ENCODE peak calls at places on chromosomes 12 and 14, in ten cellular contexts. One of them, this sample, is unnamed.

GRCh38 chr12:67774983-67775587 is 126.5 kb downstream of the DYRK2 start:
- DNase-seq in gastrocnemius medialis: no peak
- DNase-seq in brain microvascular endothelial cell: no peak
- DNase-seq in aorta: no peak
- DNase-seq in upper lobe of right lung: no peak
- DNase-seq in tibial artery: no peak
- DNase-seq in OCI-LY7: no peak
- DNase-seq in colonic mucosa: no peak
- DNase-seq in heart left ventricle: no peak
- DNase-seq in sigmoid colon: no peak
- DNase-seq in this sample: no peak

GRCh38 chr12:111964935-111965334 is 48.0 kb downstream of the TMEM116 start:
- DNase-seq in aorta: no peak
- DNase-seq in upper lobe of right lung: no peak
- DNase-seq in OCI-LY7: no peak
- DNase-seq in heart left ventricle: no peak
- DNase-seq in sigmoid colon: no peak
- DNase-seq in brain microvascular endothelial cell: no peak
- DNase-seq in colonic mucosa: no peak
- DNase-seq in tibial artery: no peak
- DNase-seq in gastrocnemius medialis: no peak
- DNase-seq in this sample: no peak

GRCh38 chr12:42469355-42470006 is 120.1 kb downstream of the PRICKLE1 start:
- DNase-seq in tibial artery: no peak
- DNase-seq in heart left ventricle: no peak
- DNase-seq in upper lobe of right lung: no peak
- DNase-seq in OCI-LY7: peak
- DNase-seq in colonic mucosa: no peak
- DNase-seq in gastrocnemius medialis: no peak
- DNase-seq in sigmoid colon: no peak
- DNase-seq in brain microvascular endothelial cell: no peak
- DNase-seq in aorta: no peak
- DNase-seq in this sample: no peak

GRCh38 chr14:55697358-55697985 is 117.5 kb downstream of the KTN1 start:
- DNase-seq in OCI-LY7: no peak
- DNase-seq in tibial artery: no peak
- DNase-seq in sigmoid colon: no peak
- DNase-seq in gastrocnemius medialis: no peak
- DNase-seq in upper lobe of right lung: no peak
- DNase-seq in colonic mucosa: peak
- DNase-seq in brain microvascular endothelial cell: no peak
- DNase-seq in heart left ventricle: no peak
- DNase-seq in aorta: no peak
- DNase-seq in this sample: no peak

GRCh38 chr12:105761075-105761474 is 377.7 kb downstream of the NUAK1 start:
- DNase-seq in colonic mucosa: no peak
- DNase-seq in OCI-LY7: no peak
- DNase-seq in upper lobe of right lung: no peak
- DNase-seq in gastrocnemius medialis: no peak
- DNase-seq in tibial artery: no peak
- DNase-seq in aorta: no peak
- DNase-seq in heart left ventricle: no peak
- DNase-seq in brain microvascular endothelial cell: no peak
- DNase-seq in sigmoid colon: no peak
- DNase-seq in this sample: no peak

GRCh38 chr14:37198273-37198598 is 499 bp downstream of the MIPOL1 start:
- DNase-seq in OCI-LY7: no peak
- DNase-seq in upper lobe of right lung: no peak
- DNase-seq in heart left ventricle: no peak
- DNase-seq in tibial artery: no peak
- DNase-seq in brain microvascular endothelial cell: no peak
- DNase-seq in colonic mucosa: no peak
- DNase-seq in aorta: no peak
- DNase-seq in sigmoid colon: no peak
- DNase-seq in gastrocnemius medialis: no peak
- DNase-seq in this sample: no peak

GRCh38 chr12:6095269-6095668 is 29.2 kb downstream of the VWF start:
- DNase-seq in gastrocnemius medialis: no peak
- DNase-seq in sigmoid colon: no peak
- DNase-seq in OCI-LY7: no peak
- DNase-seq in heart left ventricle: no peak
- DNase-seq in tibial artery: no peak
- DNase-seq in upper lobe of right lung: no peak
- DNase-seq in brain microvascular endothelial cell: no peak
- DNase-seq in aorta: no peak
- DNase-seq in colonic mucosa: no peak
- DNase-seq in this sample: no peak

GRCh38 chr14:45085004-45085403 is 1.1 kb downstream of the PRPF39 start:
- DNase-seq in upper lobe of right lung: no peak
- DNase-seq in gastrocnemius medialis: no peak
- DNase-seq in tibial artery: no peak
- DNase-seq in brain microvascular endothelial cell: no peak
- DNase-seq in colonic mucosa: no peak
- DNase-seq in heart left ventricle: no peak
- DNase-seq in OCI-LY7: peak
- DNase-seq in aorta: no peak
- DNase-seq in sigmoid colon: no peak
- DNase-seq in this sample: no peak

GRCh38 chr14:97021571-97022171 is 224.5 kb downstream of the VRK1 start:
- DNase-seq in aorta: no peak
- DNase-seq in tibial artery: no peak
- DNase-seq in sigmoid colon: no peak
- DNase-seq in colonic mucosa: no peak
- DNase-seq in OCI-LY7: no peak
- DNase-seq in upper lobe of right lung: no peak
- DNase-seq in gastrocnemius medialis: no peak
- DNase-seq in brain microvascular endothelial cell: no peak
- DNase-seq in heart left ventricle: no peak
- DNase-seq in this sample: no peak

GRCh38 chr14:70651522-70651921 is 9.8 kb downstream of the TTC9 start:
- DNase-seq in colonic mucosa: no peak
- DNase-seq in sigmoid colon: no peak
- DNase-seq in tibial artery: no peak
- DNase-seq in aorta: no peak
- DNase-seq in OCI-LY7: no peak
- DNase-seq in heart left ventricle: no peak
- DNase-seq in gastrocnemius medialis: no peak
- DNase-seq in brain microvascular endothelial cell: no peak
- DNase-seq in upper lobe of right lung: no peak
- DNase-seq in this sample: no peak

GRCh38 chr14:93120522-93120921 is 4.8 kb upstream of the ITPK1 start:
- DNase-seq in OCI-LY7: no peak
- DNase-seq in heart left ventricle: no peak
- DNase-seq in aorta: no peak
- DNase-seq in colonic mucosa: no peak
- DNase-seq in tibial artery: no peak
- DNase-seq in brain microvascular endothelial cell: no peak
- DNase-seq in sigmoid colon: no peak
- DNase-seq in gastrocnemius medialis: no peak
- DNase-seq in upper lobe of right lung: no peak
- DNase-seq in this sample: no peak

GRCh38 chr12:122533841-122534240 is 6.8 kb downstream of the KNTC1 start:
- DNase-seq in colonic mucosa: no peak
- DNase-seq in OCI-LY7: no peak
- DNase-seq in aorta: no peak
- DNase-seq in sigmoid colon: no peak
- DNase-seq in heart left ventricle: no peak
- DNase-seq in brain microvascular endothelial cell: no peak
- DNase-seq in gastrocnemius medialis: no peak
- DNase-seq in tibial artery: no peak
- DNase-seq in upper lobe of right lung: no peak
- DNase-seq in this sample: no peak

GRCh38 chr12:87848248-87848868 is 180.8 kb downstream of the C12orf50 start:
- DNase-seq in OCI-LY7: peak
- DNase-seq in heart left ventricle: no peak
- DNase-seq in tibial artery: no peak
- DNase-seq in gastrocnemius medialis: no peak
- DNase-seq in colonic mucosa: peak
- DNase-seq in aorta: no peak
- DNase-seq in sigmoid colon: no peak
- DNase-seq in upper lobe of right lung: no peak
- DNase-seq in brain microvascular endothelial cell: peak
- DNase-seq in this sample: no peak

GRCh38 chr14:34029921-34030334 is 79.1 kb upstream of the EGLN3 start:
- DNase-seq in gastrocnemius medialis: peak
- DNase-seq in OCI-LY7: no peak
- DNase-seq in tibial artery: peak
- DNase-seq in heart left ventricle: peak
- DNase-seq in aorta: no peak
- DNase-seq in colonic mucosa: peak
- DNase-seq in upper lobe of right lung: no peak
- DNase-seq in brain microvascular endothelial cell: no peak
- DNase-seq in sigmoid colon: peak
- DNase-seq in this sample: no peak

DNA sequence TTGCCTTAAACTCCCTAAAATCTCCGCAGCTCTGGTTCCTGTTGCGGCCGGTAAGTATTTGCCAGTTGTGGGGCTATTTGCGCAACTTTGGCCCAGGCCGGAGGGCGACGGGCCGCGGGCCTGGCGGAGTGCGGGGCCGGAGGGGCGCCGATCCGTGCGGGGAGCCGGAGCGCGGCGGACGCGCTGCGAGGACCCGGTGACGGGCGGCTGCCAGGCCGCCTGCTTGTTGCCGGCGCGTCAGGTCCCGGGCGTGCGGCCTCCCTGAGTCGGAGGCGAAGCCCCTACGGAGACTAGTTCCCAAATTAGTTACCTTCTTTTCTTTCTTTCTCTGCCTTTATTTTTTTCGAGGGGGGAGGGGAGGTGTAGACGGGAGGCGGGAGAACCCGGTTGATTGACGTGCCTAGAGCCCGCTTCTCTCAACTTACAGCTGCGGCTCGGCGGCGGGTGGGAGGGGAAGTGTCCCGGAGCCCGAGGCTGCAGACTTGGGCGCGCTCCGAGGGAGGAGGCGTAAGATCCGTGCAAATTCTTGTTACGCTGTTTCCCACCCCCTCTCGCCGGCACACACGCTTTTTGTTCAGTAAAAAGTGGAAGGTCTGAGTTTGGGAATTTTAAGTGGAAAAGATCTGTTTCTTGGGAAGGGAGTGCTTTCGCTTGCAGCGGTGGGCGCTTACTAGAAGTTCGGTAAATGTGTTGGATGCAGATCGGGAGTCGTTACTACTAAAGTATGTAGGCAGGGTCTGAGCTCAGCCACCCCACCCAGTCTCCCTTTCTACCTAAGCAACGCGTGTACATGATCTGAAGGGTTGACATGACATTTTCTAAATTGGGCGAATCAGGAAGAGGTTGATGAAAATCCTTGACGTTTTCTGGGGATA is 564 bp downstream of the ZBTB1 start:
- DNase-seq in tibial artery: peak
- DNase-seq in aorta: peak
- DNase-seq in brain microvascular endothelial cell: peak
- DNase-seq in OCI-LY7: peak
- DNase-seq in gastrocnemius medialis: peak
- DNase-seq in colonic mucosa: peak
- DNase-seq in heart left ventricle: peak
- DNase-seq in upper lobe of right lung: peak
- DNase-seq in sigmoid colon: peak
- DNase-seq in this sample: peak
- H3K4me3 ChIP-seq in tibial artery: peak
- H3K4me3 ChIP-seq in aorta: peak
- H3K4me3 ChIP-seq in brain microvascular endothelial cell: peak
- H3K4me3 ChIP-seq in OCI-LY7: peak
- H3K4me3 ChIP-seq in gastrocnemius medialis: peak
- H3K4me3 ChIP-seq in colonic mucosa: peak
- H3K4me3 ChIP-seq in heart left ventricle: peak
- H3K4me3 ChIP-seq in upper lobe of right lung: peak
- H3K4me3 ChIP-seq in sigmoid colon: peak
- H3K4me3 ChIP-seq in this sample: peak

GRCh38 chr14:60724080-60724618 is at the start of gene SIX4:
- DNase-seq in heart left ventricle: peak
- DNase-seq in gastrocnemius medialis: peak
- DNase-seq in upper lobe of right lung: peak
- DNase-seq in sigmoid colon: peak
- DNase-seq in tibial artery: peak
- DNase-seq in colonic mucosa: peak
- DNase-seq in brain microvascular endothelial cell: peak
- DNase-seq in OCI-LY7: peak
- DNase-seq in aorta: peak
- DNase-seq in this sample: no peak
- H3K27ac ChIP-seq in heart left ventricle: peak
- H3K27ac ChIP-seq in gastrocnemius medialis: peak
- H3K27ac ChIP-seq in upper lobe of right lung: peak
- H3K27ac ChIP-seq in sigmoid colon: peak
- H3K27ac ChIP-seq in tibial artery: peak
- H3K27ac ChIP-seq in colonic mucosa: no peak
- H3K27ac ChIP-seq in brain microvascular endothelial cell: peak
- H3K27ac ChIP-seq in OCI-LY7: no peak
- H3K27ac ChIP-seq in aorta: no peak
- H3K27ac ChIP-seq in this sample: peak

DNA sequence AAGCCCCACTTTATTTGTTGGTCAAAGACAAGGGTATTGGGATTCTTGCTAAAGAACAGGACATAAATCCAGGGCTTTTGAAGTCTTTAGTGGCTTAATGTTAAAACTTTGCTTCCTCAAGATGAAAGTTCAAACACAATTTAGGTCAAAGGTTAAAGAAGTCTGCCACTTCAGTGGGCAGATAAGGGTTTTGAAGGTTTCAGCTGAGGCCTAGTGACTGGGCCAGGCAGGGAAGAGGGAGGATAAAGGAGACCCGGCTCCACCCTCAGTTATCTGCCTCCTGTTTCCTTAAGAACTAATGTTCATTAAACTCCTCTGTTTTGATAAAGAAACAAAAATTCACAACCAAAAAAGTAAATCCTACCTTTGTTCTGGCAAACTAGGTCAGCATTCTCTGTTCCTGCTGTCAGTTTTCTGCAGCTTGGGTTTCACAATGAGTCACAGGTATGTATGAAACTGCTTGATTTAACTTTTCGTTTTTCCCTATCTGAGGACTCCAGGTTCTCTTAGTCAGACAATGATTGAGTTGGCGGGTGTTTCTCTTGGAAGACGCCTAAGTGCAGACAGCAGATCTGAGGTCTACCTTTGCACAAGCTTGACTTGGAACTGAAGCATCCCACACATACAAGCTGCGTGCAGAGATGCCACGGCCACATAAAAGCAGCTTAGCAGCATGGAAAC is 208.3 kb downstream of the EXOC5 start:
- DNase-seq in OCI-LY7: no peak
- DNase-seq in tibial artery: no peak
- DNase-seq in upper lobe of right lung: no peak
- DNase-seq in gastrocnemius medialis: no peak
- DNase-seq in aorta: no peak
- DNase-seq in colonic mucosa: no peak
- DNase-seq in sigmoid colon: no peak
- DNase-seq in brain microvascular endothelial cell: no peak
- DNase-seq in heart left ventricle: no peak
- DNase-seq in this sample: no peak
- H3K4me3 ChIP-seq in OCI-LY7: no peak
- H3K4me3 ChIP-seq in tibial artery: no peak
- H3K4me3 ChIP-seq in upper lobe of right lung: no peak
- H3K4me3 ChIP-seq in gastrocnemius medialis: no peak
- H3K4me3 ChIP-seq in aorta: no peak
- H3K4me3 ChIP-seq in colonic mucosa: no peak
- H3K4me3 ChIP-seq in sigmoid colon: no peak
- H3K4me3 ChIP-seq in brain microvascular endothelial cell: no peak
- H3K4me3 ChIP-seq in heart left ventricle: no peak
- H3K4me3 ChIP-seq in this sample: no peak

DNA sequence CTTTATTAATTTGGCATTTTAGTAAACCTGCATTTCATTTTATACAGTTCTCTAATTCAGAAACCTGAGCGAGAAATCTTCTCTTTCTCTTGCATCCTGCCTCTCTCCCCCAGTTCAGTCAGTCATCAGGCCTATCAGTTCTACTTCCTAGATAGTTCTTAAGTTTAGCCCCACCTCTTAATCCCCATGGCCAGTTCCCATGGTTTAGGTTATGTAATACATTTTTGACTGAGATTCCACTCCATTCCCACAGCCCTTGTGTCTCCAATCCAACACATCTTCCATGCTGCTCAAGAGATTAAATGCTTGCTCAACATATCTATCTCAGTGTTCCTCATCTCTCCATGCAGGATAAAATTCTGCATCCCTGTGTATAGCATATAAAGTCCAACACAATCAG is 80.5 kb downstream of the DACT1 start:
- DNase-seq in brain microvascular endothelial cell: no peak
- DNase-seq in sigmoid colon: no peak
- DNase-seq in upper lobe of right lung: no peak
- DNase-seq in OCI-LY7: no peak
- DNase-seq in aorta: no peak
- DNase-seq in gastrocnemius medialis: no peak
- DNase-seq in heart left ventricle: no peak
- DNase-seq in colonic mucosa: no peak
- DNase-seq in tibial artery: no peak
- DNase-seq in this sample: no peak
- H3K27ac ChIP-seq in brain microvascular endothelial cell: no peak
- H3K27ac ChIP-seq in sigmoid colon: no peak
- H3K27ac ChIP-seq in upper lobe of right lung: no peak
- H3K27ac ChIP-seq in OCI-LY7: no peak
- H3K27ac ChIP-seq in aorta: no peak
- H3K27ac ChIP-seq in gastrocnemius medialis: no peak
- H3K27ac ChIP-seq in heart left ventricle: no peak
- H3K27ac ChIP-seq in colonic mucosa: no peak
- H3K27ac ChIP-seq in tibial artery: no peak
- H3K27ac ChIP-seq in this sample: no peak